ENCODE peak calls at places on chromosomes 3 and 15, in six cellular contexts. T, S, G, M, Y and Q are unnamed samples.

GRCh38 chr3:28677581-28677980 is 329.0 kb upstream of the AZI2 start:
- ATAC-seq in T (no peak), S (no peak), G (no peak), M (no peak), Y (no peak), Q (no peak)

GRCh38 chr3:13600950-13601691 is 52.2 kb downstream of the FBLN2 start:
- ATAC-seq in T (peak), S (no peak), G (no peak), M (no peak), Y (no peak), Q (no peak)

GRCh38 chr3:152350764-152351163 is 82.0 kb downstream of the MBNL1 start:
- ATAC-seq in T (no peak), S (no peak), G (no peak), M (peak), Y (peak), Q (no peak)

GRCh38 chr3:10185804-10186762 is 21.4 kb downstream of the IRAK2 start:
- ATAC-seq in T (no peak), S (peak), G (peak), M (peak), Y (no peak), Q (no peak)

GRCh38 chr3:194521514-194522260 is 34.9 kb upstream of the ATP13A3 start:
- ATAC-seq in T (peak), S (no peak), G (no peak), M (no peak), Y (no peak), Q (no peak)

GRCh38 chr3:97001611-97002010 is 187.2 kb downstream of the EPHA6 start:
- ATAC-seq in T (no peak), S (no peak), G (no peak), M (no peak), Y (no peak), Q (no peak)

GRCh38 chr15:60966316-60966715 is 262.8 kb downstream of the RORA start:
- ATAC-seq in T (no peak), S (no peak), G (no peak), M (no peak), Y (no peak), Q (no peak)

GRCh38 chr15:71932689-71933088 is 122.3 kb downstream of the NR2E3 start:
- ATAC-seq in T (no peak), S (no peak), G (no peak), M (no peak), Y (no peak), Q (no peak)

GRCh38 chr15:82709081-82709420 is 624 bp downstream of the AP3B2 start:
- ATAC-seq in T (no peak), S (no peak), G (no peak), M (no peak), Y (no peak), Q (no peak)

GRCh38 chr3:1532935-1533606 is 440.2 kb downstream of the CNTN6 start:
- ATAC-seq in T (no peak), S (no peak), G (no peak), M (no peak), Y (no peak), Q (no peak)

GRCh38 chr15:61003683-61004299 is 225.3 kb downstream of the RORA start:
- ATAC-seq in T (no peak), S (no peak), G (no peak), M (no peak), Y (no peak), Q (no peak)

GRCh38 chr15:25391971-25392733 is 46.7 kb downstream of the UBE3A start:
- ATAC-seq in T (no peak), S (no peak), G (no peak), M (peak), Y (peak), Q (no peak)

GRCh38 chr3:49501258-49501609 is 31.2 kb downstream of the DAG1 start:
- ATAC-seq in T (peak), S (no peak), G (no peak), M (no peak), Y (no peak), Q (no peak)

GRCh38 chr3:46089237-46090011 is 62.1 kb upstream of the XCR1 start:
- ATAC-seq in T (peak), S (peak), G (peak), M (peak), Y (peak), Q (peak)

GRCh38 chr3:179671709-179672337 is 19.0 kb downstream of the USP13 start:
- ATAC-seq in T (peak), S (no peak), G (no peak), M (no peak), Y (no peak), Q (no peak)

GRCh38 chr15:98970799-98971198 is 36.8 kb downstream of the PGPEP1L start:
- ATAC-seq in T (no peak), S (no peak), G (no peak), M (no peak), Y (no peak), Q (no peak)

GRCh38 chr3:171001957-171002694 is 24.4 kb downstream of the SLC2A2 start:
- ATAC-seq in T (peak), S (no peak), G (no peak), M (no peak), Y (peak), Q (peak)

GRCh38 chr3:6736781-6737180 is 124.1 kb upstream of the GRM7 start:
- ATAC-seq in T (no peak), S (no peak), G (no peak), M (no peak), Y (no peak), Q (no peak)

GRCh38 chr15:49187537-49188245 is 17.6 kb downstream of the GALK2 start:
- ATAC-seq in T (no peak), S (no peak), G (no peak), M (no peak), Y (no peak), Q (no peak)

GRCh38 chr3:18424213-18424861 is 802 bp downstream of the SATB1 start:
- ATAC-seq in T (no peak), S (no peak), G (no peak), M (no peak), Y (no peak), Q (peak)

GRCh38 chr3:55615694-55616310 is 128.7 kb upstream of the WNT5A start:
- ATAC-seq in T (no peak), S (no peak), G (no peak), M (no peak), Y (no peak), Q (no peak)